ENCODE peak calls at places on chromosomes 7 and 10, in eight cellular contexts. One of them, this sample, is unnamed.

GRCh38 chr10:132102071-132102716 is 36.4 kb downstream of the JAKMIP3 start:
- DNase-seq in AG10803: no peak
- DNase-seq in GM20000: no peak
- DNase-seq in A549: no peak
- DNase-seq in AG09319: no peak
- DNase-seq in coronary artery: peak
- DNase-seq in spleen: peak
- DNase-seq in mucosa of descending colon: peak
- DNase-seq in this sample: no peak

GRCh38 chr7:96949766-96950165 is 55.6 kb upstream of the DLX6 start:
- DNase-seq in AG10803: peak
- DNase-seq in GM20000: no peak
- DNase-seq in A549: no peak
- DNase-seq in AG09319: peak
- DNase-seq in coronary artery: no peak
- DNase-seq in spleen: no peak
- DNase-seq in mucosa of descending colon: no peak
- DNase-seq in this sample: no peak

GRCh38 chr10:91758303-91759146 is 39.7 kb upstream of the TNKS2 start:
- DNase-seq in AG10803: peak
- DNase-seq in GM20000: peak
- DNase-seq in A549: peak
- DNase-seq in AG09319: peak
- DNase-seq in coronary artery: no peak
- DNase-seq in spleen: no peak
- DNase-seq in mucosa of descending colon: no peak
- DNase-seq in this sample: peak

GRCh38 chr10:13053794-13054462 is 46.0 kb upstream of the OPTN start:
- DNase-seq in AG10803: no peak
- DNase-seq in GM20000: no peak
- DNase-seq in A549: no peak
- DNase-seq in AG09319: no peak
- DNase-seq in coronary artery: no peak
- DNase-seq in spleen: no peak
- DNase-seq in mucosa of descending colon: no peak
- DNase-seq in this sample: no peak

GRCh38 chr10:121437596-121437995 is 160.6 kb downstream of the FGFR2 start:
- DNase-seq in AG10803: no peak
- DNase-seq in GM20000: no peak
- DNase-seq in A549: no peak
- DNase-seq in AG09319: no peak
- DNase-seq in coronary artery: no peak
- DNase-seq in spleen: no peak
- DNase-seq in mucosa of descending colon: no peak
- DNase-seq in this sample: no peak

GRCh38 chr7:92766461-92767003 is 69.8 kb downstream of the CDK6 start:
- DNase-seq in AG10803: peak
- DNase-seq in GM20000: no peak
- DNase-seq in A549: peak
- DNase-seq in AG09319: no peak
- DNase-seq in coronary artery: no peak
- DNase-seq in spleen: no peak
- DNase-seq in mucosa of descending colon: no peak
- DNase-seq in this sample: no peak

GRCh38 chr7:83921798-83922607 is 272.6 kb downstream of the SEMA3A start:
- DNase-seq in AG10803: peak
- DNase-seq in GM20000: no peak
- DNase-seq in A549: no peak
- DNase-seq in AG09319: no peak
- DNase-seq in coronary artery: no peak
- DNase-seq in spleen: no peak
- DNase-seq in mucosa of descending colon: no peak
- DNase-seq in this sample: no peak

GRCh38 chr10:77289027-77289501 is 348.5 kb downstream of the KCNMA1 start:
- DNase-seq in AG10803: no peak
- DNase-seq in GM20000: no peak
- DNase-seq in A549: no peak
- DNase-seq in AG09319: no peak
- DNase-seq in coronary artery: no peak
- DNase-seq in spleen: no peak
- DNase-seq in mucosa of descending colon: no peak
- DNase-seq in this sample: no peak

GRCh38 chr10:93393231-93393630 is 88.9 kb downstream of the MYOF start:
- DNase-seq in AG10803: no peak
- DNase-seq in GM20000: no peak
- DNase-seq in A549: no peak
- DNase-seq in AG09319: no peak
- DNase-seq in coronary artery: no peak
- DNase-seq in spleen: no peak
- DNase-seq in mucosa of descending colon: no peak
- DNase-seq in this sample: no peak

GRCh38 chr7:127556404-127556803 is 29.0 kb downstream of the GCC1 start:
- DNase-seq in AG10803: no peak
- DNase-seq in GM20000: no peak
- DNase-seq in A549: no peak
- DNase-seq in AG09319: no peak
- DNase-seq in coronary artery: no peak
- DNase-seq in spleen: no peak
- DNase-seq in mucosa of descending colon: no peak
- DNase-seq in this sample: no peak

GRCh38 chr10:104334965-104335650 is 3.2 kb downstream of the ITPRIP start:
- DNase-seq in AG10803: no peak
- DNase-seq in GM20000: no peak
- DNase-seq in A549: no peak
- DNase-seq in AG09319: no peak
- DNase-seq in coronary artery: peak
- DNase-seq in spleen: peak
- DNase-seq in mucosa of descending colon: no peak
- DNase-seq in this sample: no peak

GRCh38 chr10:77819210-77820140 is 107.1 kb downstream of the DLG5 start:
- DNase-seq in AG10803: no peak
- DNase-seq in GM20000: no peak
- DNase-seq in A549: no peak
- DNase-seq in AG09319: no peak
- DNase-seq in coronary artery: no peak
- DNase-seq in spleen: no peak
- DNase-seq in mucosa of descending colon: no peak
- DNase-seq in this sample: no peak

GRCh38 chr10:102198027-102198426 is 28.1 kb upstream of the ELOVL3 start:
- DNase-seq in AG10803: no peak
- DNase-seq in GM20000: no peak
- DNase-seq in A549: peak
- DNase-seq in AG09319: no peak
- DNase-seq in coronary artery: no peak
- DNase-seq in spleen: no peak
- DNase-seq in mucosa of descending colon: no peak
- DNase-seq in this sample: no peak

GRCh38 chr10:124642076-124642710 is 102.0 kb downstream of the FAM53B start:
- DNase-seq in AG10803: no peak
- DNase-seq in GM20000: no peak
- DNase-seq in A549: no peak
- DNase-seq in AG09319: no peak
- DNase-seq in coronary artery: no peak
- DNase-seq in spleen: peak
- DNase-seq in mucosa of descending colon: peak
- DNase-seq in this sample: no peak

GRCh38 chr10:80498833-80499671 is 38.6 kb upstream of the SH2D4B start:
- DNase-seq in AG10803: peak
- DNase-seq in GM20000: no peak
- DNase-seq in A549: peak
- DNase-seq in AG09319: peak
- DNase-seq in coronary artery: peak
- DNase-seq in spleen: peak
- DNase-seq in mucosa of descending colon: peak
- DNase-seq in this sample: no peak

GRCh38 chr10:80498039-80498832 is 39.5 kb upstream of the SH2D4B start:
- DNase-seq in AG10803: no peak
- DNase-seq in GM20000: no peak
- DNase-seq in A549: no peak
- DNase-seq in AG09319: no peak
- DNase-seq in coronary artery: no peak
- DNase-seq in spleen: no peak
- DNase-seq in mucosa of descending colon: no peak
- DNase-seq in this sample: no peak

GRCh38 chr10:80493482-80494021 is 39.4 kb downstream of the TSPAN14 start:
- DNase-seq in AG10803: peak
- DNase-seq in GM20000: no peak
- DNase-seq in A549: peak
- DNase-seq in AG09319: peak
- DNase-seq in coronary artery: no peak
- DNase-seq in spleen: no peak
- DNase-seq in mucosa of descending colon: no peak
- DNase-seq in this sample: no peak

GRCh38 chr10:80497187-80498038 is 40.3 kb upstream of the SH2D4B start:
- DNase-seq in AG10803: peak
- DNase-seq in GM20000: no peak
- DNase-seq in A549: no peak
- DNase-seq in AG09319: peak
- DNase-seq in coronary artery: no peak
- DNase-seq in spleen: peak
- DNase-seq in mucosa of descending colon: no peak
- DNase-seq in this sample: no peak

DNA sequence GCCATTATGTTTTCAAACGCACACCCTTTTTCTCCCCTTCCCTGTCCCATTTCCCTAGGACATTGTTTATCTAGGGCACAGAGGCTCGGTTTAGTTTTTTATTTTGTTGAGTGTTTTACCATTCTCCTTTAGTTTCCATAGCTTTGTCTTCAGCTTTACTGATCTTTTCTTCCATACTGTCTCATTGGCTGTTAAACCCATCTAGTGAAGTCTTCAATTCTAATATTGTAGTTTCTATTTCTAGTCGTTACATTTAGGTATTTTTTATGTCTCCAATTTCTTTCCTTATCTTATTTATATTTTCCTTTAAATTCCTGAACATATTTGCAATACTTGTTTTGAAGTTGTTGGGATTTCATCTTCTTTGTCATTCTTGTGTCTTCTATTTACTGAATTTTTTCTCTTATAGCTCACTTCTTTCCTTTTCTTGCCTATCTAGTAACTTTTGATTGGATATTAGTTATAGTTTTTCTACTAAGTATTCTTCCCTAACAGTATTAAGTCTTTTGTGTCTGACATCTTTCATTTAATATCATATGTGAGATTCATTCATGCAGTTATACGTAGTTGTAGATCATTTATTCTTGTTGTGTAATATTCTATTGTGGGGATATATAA is 41.0 kb upstream of the SH2D4B start:
- DNase-seq in AG10803: no peak
- DNase-seq in GM20000: no peak
- DNase-seq in A549: no peak
- DNase-seq in AG09319: no peak
- DNase-seq in coronary artery: no peak
- DNase-seq in spleen: no peak
- DNase-seq in mucosa of descending colon: no peak
- DNase-seq in this sample: no peak
- TF ChIP-seq CTCF in AG10803: no peak
- TF ChIP-seq CTCF in GM20000: no peak
- TF ChIP-seq CTCF in A549: no peak
- TF ChIP-seq CTCF in AG09319: no peak
- TF ChIP-seq CTCF in coronary artery: no peak
- TF ChIP-seq CTCF in spleen: no peak
- TF ChIP-seq CTCF in mucosa of descending colon: no peak
- TF ChIP-seq CTCF in this sample: no peak

DNA sequence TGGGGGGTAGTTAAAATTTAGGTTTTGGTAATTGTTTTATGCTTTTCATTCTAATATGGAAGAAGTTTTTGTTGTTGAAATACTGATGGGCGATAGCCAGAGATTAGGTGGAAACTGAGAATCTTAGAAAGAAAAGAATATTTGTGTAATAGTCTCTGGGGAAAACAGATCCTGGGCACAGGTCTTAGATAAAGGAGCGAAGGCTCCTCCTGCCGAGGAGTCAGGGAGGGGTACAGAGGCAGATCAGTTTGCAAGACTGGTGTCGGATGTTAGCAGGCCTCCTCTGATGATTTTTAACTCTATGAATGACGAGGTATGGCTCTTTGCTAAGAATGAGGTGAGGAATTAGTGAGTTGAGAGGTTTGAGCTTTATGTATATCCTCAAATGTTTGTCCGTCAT is 339.7 kb downstream of the HGF start:
- DNase-seq in AG10803: no peak
- DNase-seq in GM20000: no peak
- DNase-seq in A549: no peak
- DNase-seq in AG09319: no peak
- DNase-seq in coronary artery: no peak
- DNase-seq in spleen: no peak
- DNase-seq in mucosa of descending colon: no peak
- DNase-seq in this sample: no peak
- TF ChIP-seq CTCF in AG10803: no peak
- TF ChIP-seq CTCF in GM20000: no peak
- TF ChIP-seq CTCF in A549: no peak
- TF ChIP-seq CTCF in AG09319: no peak
- TF ChIP-seq CTCF in coronary artery: no peak
- TF ChIP-seq CTCF in spleen: no peak
- TF ChIP-seq CTCF in mucosa of descending colon: no peak
- TF ChIP-seq CTCF in this sample: no peak

GRCh38 chr10:68223535-68224165 is 8.3 kb downstream of the ATOH7 start:
- DNase-seq in AG10803: no peak
- DNase-seq in GM20000: no peak
- DNase-seq in A549: peak
- DNase-seq in AG09319: no peak
- DNase-seq in coronary artery: no peak
- DNase-seq in spleen: no peak
- DNase-seq in mucosa of descending colon: no peak
- DNase-seq in this sample: no peak
- TF ChIP-seq CTCF in AG10803: no peak
- TF ChIP-seq CTCF in GM20000: no peak
- TF ChIP-seq CTCF in A549: no peak
- TF ChIP-seq CTCF in AG09319: no peak
- TF ChIP-seq CTCF in coronary artery: no peak
- TF ChIP-seq CTCF in spleen: no peak
- TF ChIP-seq CTCF in mucosa of descending colon: no peak
- TF ChIP-seq CTCF in this sample: no peak

GRCh38 chr10:52782554-52782953 is 10.0 kb upstream of the MBL2 start:
- DNase-seq in AG10803: no peak
- DNase-seq in GM20000: no peak
- DNase-seq in A549: no peak
- DNase-seq in AG09319: no peak
- DNase-seq in coronary artery: no peak
- DNase-seq in spleen: no peak
- DNase-seq in mucosa of descending colon: no peak
- DNase-seq in this sample: no peak

GRCh38 chr10:52778511-52779392 is 6.2 kb upstream of the MBL2 start:
- DNase-seq in AG10803: peak
- DNase-seq in GM20000: no peak
- DNase-seq in A549: peak
- DNase-seq in AG09319: no peak
- DNase-seq in coronary artery: no peak
- DNase-seq in spleen: no peak
- DNase-seq in mucosa of descending colon: no peak
- DNase-seq in this sample: no peak

GRCh38 chr10:52777414-52777813 is 4.8 kb upstream of the MBL2 start:
- DNase-seq in AG10803: no peak
- DNase-seq in GM20000: no peak
- DNase-seq in A549: no peak
- DNase-seq in AG09319: no peak
- DNase-seq in coronary artery: no peak
- DNase-seq in spleen: no peak
- DNase-seq in mucosa of descending colon: no peak
- DNase-seq in this sample: no peak

GRCh38 chr10:52780391-52781155 is 8.0 kb upstream of the MBL2 start:
- DNase-seq in AG10803: no peak
- DNase-seq in GM20000: no peak
- DNase-seq in A549: no peak
- DNase-seq in AG09319: no peak
- DNase-seq in coronary artery: no peak
- DNase-seq in spleen: no peak
- DNase-seq in mucosa of descending colon: no peak
- DNase-seq in this sample: no peak

GRCh38 chr10:52779541-52780390 is 7.2 kb upstream of the MBL2 start:
- DNase-seq in AG10803: peak
- DNase-seq in GM20000: peak
- DNase-seq in A549: peak
- DNase-seq in AG09319: peak
- DNase-seq in coronary artery: no peak
- DNase-seq in spleen: no peak
- DNase-seq in mucosa of descending colon: no peak
- DNase-seq in this sample: peak
- TF ChIP-seq CTCF in AG10803: peak
- TF ChIP-seq CTCF in GM20000: peak
- TF ChIP-seq CTCF in A549: peak
- TF ChIP-seq CTCF in AG09319: peak
- TF ChIP-seq CTCF in coronary artery: peak
- TF ChIP-seq CTCF in spleen: peak
- TF ChIP-seq CTCF in mucosa of descending colon: peak
- TF ChIP-seq CTCF in this sample: peak

This sample was measured in GM10248.